ENCODE peak calls at places on chromosomes 1 and 21, in four cellular contexts. J is body of pancreas, E is Panc1, M is BJ. C is an unnamed sample.
A peak's percentile ranks its signal among the peaks of the same experiment; 100 is the strongest.

GRCh38 chr21:46099476-46099875 is 1.6 kb downstream of the COL6A2 start:
- DNase-seq in M (no peak), J (peak; percentile 13), E (no peak), C (peak; percentile 20)

GRCh38 chr1:117757668-117758067 is 151.8 kb downstream of the TENT5C start:
- DNase-seq in E (no peak), M (no peak), J (no peak), C (no peak)

GRCh38 chr1:1360511-1361169 is 2.3 kb upstream of the MXRA8 start:
- DNase-seq in M (peak; percentile 87), E (peak; percentile 61), J (peak; percentile 39), C (no peak)

GRCh38 chr1:217188280-217189235 is 442.3 kb downstream of the GPATCH2 start:
- DNase-seq in J (no peak), M (no peak), E (no peak), C (no peak)

GRCh38 chr1:45375104-45376090 is 35.2 kb upstream of the MUTYH start:
- DNase-seq in J (no peak), E (no peak), M (peak; percentile 12), C (no peak)

GRCh38 chr1:21229246-21230000 is 52.7 kb upstream of the EIF4G3 start:
- DNase-seq in J (no peak), E (no peak), M (no peak), C (no peak)

GRCh38 chr1:219372916-219373615 is 199.4 kb downstream of the LYPLAL1 start:
- DNase-seq in E (no peak), M (no peak), J (no peak), C (no peak)

GRCh38 chr1:204367956-204368355 is 8.2 kb upstream of the PLEKHA6 start:
- DNase-seq in J (no peak), M (no peak), E (no peak), C (no peak)

GRCh38 chr1:46596036-46596435 is 8.0 kb downstream of the MKNK1 start:
- DNase-seq in J (no peak), M (no peak), E (no peak), C (no peak)

GRCh38 chr21:16309250-16309971 is 579.6 kb downstream of the USP25 start:
- DNase-seq in E (no peak), J (no peak), M (no peak), C (no peak)

GRCh38 chr1:59669752-59670312 is 144.9 kb upstream of the HOOK1 start:
- DNase-seq in J (peak; percentile 34), E (no peak), M (no peak), C (no peak)

GRCh38 chr1:235834620-235835019 is 32.1 kb downstream of the LYST start:
- DNase-seq in E (no peak), J (no peak), M (no peak), C (no peak)

GRCh38 chr1:190478193-190479007 is 736 bp upstream of the BRINP3 start:
- DNase-seq in M (no peak), J (no peak), E (no peak), C (peak; percentile 16)

GRCh38 chr1:38744452-38745350 is 114.9 kb downstream of the RRAGC start:
- DNase-seq in M (no peak), E (no peak), J (no peak), C (no peak)

GRCh38 chr1:165169729-165170128 is 186.8 kb downstream of the LMX1A start:
- DNase-seq in M (no peak), J (no peak), E (no peak), C (no peak)

GRCh38 chr21:37886120-37886519 is 30.1 kb downstream of the KCNJ6 start:
- DNase-seq in J (no peak), M (no peak), E (no peak), C (no peak)

GRCh38 chr21:37891953-37892352 is 24.3 kb downstream of the KCNJ6 start:
- DNase-seq in M (no peak), E (no peak), J (no peak), C (no peak)

DNA sequence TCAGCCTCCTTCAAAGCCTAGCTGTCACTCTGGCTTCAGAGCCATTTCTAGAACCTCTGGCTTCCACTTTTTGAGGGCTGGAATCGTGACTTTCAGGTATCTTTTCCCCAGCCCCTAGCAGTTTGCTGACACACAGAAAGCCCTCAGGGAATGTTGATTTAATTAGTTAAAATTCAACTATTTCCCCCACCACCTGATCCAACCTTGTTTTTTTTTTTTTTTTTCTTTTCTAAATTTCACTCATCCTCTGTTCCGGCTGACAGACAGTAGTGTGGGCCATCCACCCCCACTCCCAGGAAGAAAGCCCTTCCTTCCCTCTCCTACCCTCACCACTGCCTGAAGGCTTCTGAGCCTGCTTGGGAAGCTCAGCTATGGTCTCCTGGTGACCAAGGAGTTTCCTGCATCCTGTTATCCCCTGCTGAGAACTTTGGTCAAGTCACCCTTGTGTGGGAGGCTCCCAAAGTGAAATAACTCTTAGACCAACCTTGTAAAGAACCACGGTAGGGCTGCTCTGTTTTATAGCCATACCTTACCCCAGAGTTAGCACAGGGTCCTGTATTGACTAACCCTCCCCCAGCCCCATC is 29.4 kb downstream of the KCNJ6 start:
- DNase-seq in J (no peak), E (no peak), M (no peak), C (no peak)
- TF ChIP-seq CTCF in J (no peak), E (no peak), M (no peak), C (no peak)

GRCh38 chr21:33901421-33902288 is 13.9 kb downstream of the ATP5PO start:
- DNase-seq in M (no peak), E (no peak), J (no peak), C (no peak)
- TF ChIP-seq CTCF in M (peak; percentile 67), E (peak; percentile 54), J (no peak), C (peak; percentile 26)

GRCh38 chr1:24909388-24909898 is 20.6 kb downstream of the RUNX3 start:
- DNase-seq in M (no peak), E (no peak), J (no peak), C (no peak)
- TF ChIP-seq CTCF in M (peak; percentile 54), E (no peak), J (peak; percentile 40), C (no peak)

DNA sequence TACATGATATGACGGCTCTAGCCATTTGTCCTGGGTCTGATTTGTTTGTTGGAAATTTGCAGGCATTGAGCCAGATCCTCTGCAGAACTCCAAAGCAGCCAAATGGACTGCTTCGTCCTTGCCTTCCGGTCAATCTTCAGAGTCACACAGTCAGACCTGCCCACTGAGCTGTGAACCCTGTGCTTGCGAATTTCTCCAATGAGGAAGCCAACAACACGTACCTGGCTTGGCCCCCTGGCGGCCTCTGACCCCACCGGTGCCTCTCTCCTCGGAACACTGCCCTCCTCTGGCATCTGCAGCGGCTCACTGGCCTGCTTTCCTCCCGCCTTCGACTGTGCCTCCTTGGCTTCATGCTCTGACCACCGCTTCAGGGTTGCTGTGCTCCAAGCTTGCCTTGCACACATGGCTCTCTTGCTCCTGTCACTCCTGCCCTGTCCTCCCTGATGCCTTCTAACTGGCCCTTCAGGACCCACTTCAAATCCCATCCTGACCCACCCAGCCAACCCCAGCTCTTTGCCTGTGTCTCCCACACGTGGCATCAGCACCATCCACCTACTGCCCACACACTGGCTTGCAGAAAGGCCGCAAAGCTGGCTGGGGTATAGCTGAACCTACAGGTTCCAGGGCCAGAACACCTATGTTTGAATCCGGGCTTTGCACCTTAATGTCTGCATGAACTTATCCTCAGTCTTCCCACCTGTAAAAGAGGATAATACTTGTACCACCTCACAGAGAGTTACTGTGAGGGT is 128.2 kb downstream of the KCNN3 start:
- DNase-seq in J (no peak), M (no peak), E (no peak), C (no peak)
- TF ChIP-seq CTCF in J (peak; percentile 25), M (no peak), E (no peak), C (no peak)

GRCh38 chr21:25563399-25564116 is 43.7 kb downstream of the MRPL39 start:
- DNase-seq in J (no peak), E (no peak), M (no peak), C (no peak)

GRCh38 chr21:25562660-25563059 is 44.6 kb downstream of the MRPL39 start:
- DNase-seq in J (no peak), M (no peak), E (no peak), C (no peak)

GRCh38 chr21:25564349-25564948 is 42.8 kb downstream of the MRPL39 start:
- DNase-seq in E (no peak), M (no peak), J (no peak), C (no peak)

GRCh38 chr21:25560151-25560783 is 47.0 kb downstream of the MRPL39 start:
- DNase-seq in E (no peak), M (no peak), J (no peak), C (no peak)

GRCh38 chr21:25561668-25562641 is 45.3 kb downstream of the MRPL39 start:
- DNase-seq in E (no peak), M (peak; percentile 11), J (peak; percentile 46), C (peak; percentile 70)
- TF ChIP-seq CTCF in E (peak; percentile 31), M (peak; percentile 38), J (peak; percentile 19), C (peak; percentile 31)

GRCh38 chr21:45098867-45099266 is 24.5 kb downstream of the ADARB1 start:
- DNase-seq in J (no peak), M (no peak), E (no peak), C (peak; percentile 64)
- TF ChIP-seq CTCF in J (peak; percentile 1), M (peak; percentile 43), E (peak; percentile 71), C (peak; percentile 53)

DNA sequence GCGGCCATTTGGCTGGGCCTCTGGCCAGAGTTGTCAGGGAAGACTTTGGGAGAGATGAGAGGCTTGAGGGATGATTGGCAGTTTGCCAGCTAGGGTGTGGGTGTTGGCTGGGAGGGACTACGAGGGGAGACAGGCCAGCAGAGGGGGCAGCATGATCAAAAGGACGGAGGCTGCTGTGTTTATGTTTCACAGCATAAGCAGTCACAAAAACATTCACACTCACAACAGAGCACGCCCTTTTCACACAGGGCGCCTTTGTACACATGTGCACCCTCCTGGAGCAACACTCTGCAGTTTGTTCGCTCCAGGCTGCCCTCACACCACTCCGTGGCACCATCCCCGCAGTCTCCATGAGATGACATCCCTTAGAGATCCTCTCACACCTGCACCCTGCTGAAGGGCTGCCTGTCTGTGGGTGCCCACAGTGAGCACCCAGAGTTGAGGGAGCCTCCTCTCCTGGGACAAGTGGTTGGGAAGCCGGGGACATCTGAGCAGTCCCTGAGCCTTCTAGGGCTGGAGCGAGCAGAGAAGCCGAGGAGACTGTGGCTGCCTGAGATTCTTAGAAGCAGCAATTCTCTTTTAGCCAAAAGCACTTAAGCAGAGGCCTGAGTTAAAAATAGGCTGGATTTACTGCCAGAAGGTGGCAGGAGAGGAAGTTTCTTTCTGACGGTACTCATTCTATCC is 15.4 kb downstream of the EFNA3 start:
- DNase-seq in J (no peak), E (no peak), M (no peak), C (no peak)
- TF ChIP-seq CTCF in J (peak; percentile 46), E (peak; percentile 75), M (peak; percentile 55), C (no peak)

GRCh38 chr21:14263879-14264278 is 47.9 kb downstream of the RBM11 start:
- DNase-seq in J (no peak), E (no peak), M (no peak), C (no peak)

GRCh38 chr21:14262039-14262438 is 46.1 kb downstream of the RBM11 start:
- DNase-seq in M (no peak), E (no peak), J (no peak), C (no peak)

GRCh38 chr21:14259669-14260458 is 43.9 kb downstream of the RBM11 start:
- DNase-seq in M (no peak), J (no peak), E (peak; percentile 47), C (peak; percentile 44)

GRCh38 chr21:14260459-14260764 is 44.5 kb downstream of the RBM11 start:
- DNase-seq in M (no peak), J (no peak), E (no peak), C (no peak)
- TF ChIP-seq CTCF in M (no peak), J (no peak), E (no peak), C (no peak)

C was measured in GM13976.